ENCODE peak calls at places on chromosomes 3 and 15, in six cellular contexts. One of them, this sample, is unnamed. For H3K4me1, the result is how much of the 10 kb centered on the place peaks cover.

GRCh38 chr3:29324180-29324651 is 43.3 kb downstream of the RBMS3 start:
- DNase-seq in endothelial cell of umbilical vein: peak
- DNase-seq in body of pancreas: peak
- DNase-seq in A549: peak
- DNase-seq in stomach: peak
- DNase-seq in uterus: peak
- DNase-seq in this sample: no peak

GRCh38 chr3:29370451-29371420 is 89.9 kb downstream of the RBMS3 start:
- DNase-seq in endothelial cell of umbilical vein: no peak
- DNase-seq in body of pancreas: no peak
- DNase-seq in A549: no peak
- DNase-seq in stomach: no peak
- DNase-seq in uterus: no peak
- DNase-seq in this sample: no peak

GRCh38 chr3:27500051-27500450 is 15.9 kb upstream of the SLC4A7 start:
- DNase-seq in endothelial cell of umbilical vein: no peak
- DNase-seq in body of pancreas: no peak
- DNase-seq in A549: no peak
- DNase-seq in stomach: no peak
- DNase-seq in uterus: no peak
- DNase-seq in this sample: no peak

GRCh38 chr3:71101581-71101980 is 481.9 kb downstream of the FOXP1 start:
- DNase-seq in endothelial cell of umbilical vein: peak
- DNase-seq in body of pancreas: no peak
- DNase-seq in A549: no peak
- DNase-seq in stomach: no peak
- DNase-seq in uterus: no peak
- DNase-seq in this sample: no peak

GRCh38 chr15:69703495-69704187 is 251.0 kb downstream of the RPLP1 start:
- DNase-seq in endothelial cell of umbilical vein: peak
- DNase-seq in body of pancreas: no peak
- DNase-seq in A549: no peak
- DNase-seq in stomach: no peak
- DNase-seq in uterus: peak
- DNase-seq in this sample: no peak

GRCh38 chr3:4351164-4351855 is 48.1 kb downstream of the SETMAR start:
- DNase-seq in endothelial cell of umbilical vein: peak
- DNase-seq in body of pancreas: no peak
- DNase-seq in A549: no peak
- DNase-seq in stomach: no peak
- DNase-seq in uterus: no peak
- DNase-seq in this sample: no peak

GRCh38 chr15:98518823-98519561 is 129.3 kb upstream of the IGF1R start:
- DNase-seq in endothelial cell of umbilical vein: peak
- DNase-seq in body of pancreas: peak
- DNase-seq in A549: peak
- DNase-seq in stomach: peak
- DNase-seq in uterus: peak
- DNase-seq in this sample: no peak

GRCh38 chr3:150739877-150740645 is 22.9 kb downstream of the SIAH2 start:
- DNase-seq in endothelial cell of umbilical vein: no peak
- DNase-seq in body of pancreas: no peak
- DNase-seq in A549: no peak
- DNase-seq in stomach: no peak
- DNase-seq in uterus: no peak
- DNase-seq in this sample: no peak

GRCh38 chr15:88638626-88639372 is at the start of gene ISG20:
- DNase-seq in endothelial cell of umbilical vein: peak
- DNase-seq in body of pancreas: peak
- DNase-seq in A549: peak
- DNase-seq in stomach: peak
- DNase-seq in uterus: peak
- DNase-seq in this sample: peak

GRCh38 chr3:159824341-159824740 is 164.3 kb upstream of the IL12A start:
- DNase-seq in endothelial cell of umbilical vein: peak
- DNase-seq in body of pancreas: no peak
- DNase-seq in A549: peak
- DNase-seq in stomach: no peak
- DNase-seq in uterus: no peak
- DNase-seq in this sample: no peak

GRCh38 chr15:40930430-40931299 is 1.5 kb downstream of the DLL4 start:
- DNase-seq in endothelial cell of umbilical vein: peak
- DNase-seq in body of pancreas: no peak
- DNase-seq in A549: no peak
- DNase-seq in stomach: no peak
- DNase-seq in uterus: peak
- DNase-seq in this sample: peak

GRCh38 chr3:147407495-147408179 is 1.3 kb upstream of the ZIC4 start:
- DNase-seq in endothelial cell of umbilical vein: no peak
- DNase-seq in body of pancreas: no peak
- DNase-seq in A549: no peak
- DNase-seq in stomach: no peak
- DNase-seq in uterus: no peak
- DNase-seq in this sample: no peak

GRCh38 chr3:138875754-138876664 is 41.3 kb upstream of the PIK3CB start:
- DNase-seq in endothelial cell of umbilical vein: peak
- DNase-seq in body of pancreas: no peak
- DNase-seq in A549: no peak
- DNase-seq in stomach: no peak
- DNase-seq in uterus: no peak
- DNase-seq in this sample: no peak

GRCh38 chr3:150267288-150267687 is 140.8 kb upstream of the TSC22D2 start:
- DNase-seq in endothelial cell of umbilical vein: no peak
- DNase-seq in body of pancreas: no peak
- DNase-seq in A549: no peak
- DNase-seq in stomach: no peak
- DNase-seq in uterus: no peak
- DNase-seq in this sample: no peak

GRCh38 chr3:80079886-80080285 is 312.1 kb upstream of the ROBO1 start:
- DNase-seq in endothelial cell of umbilical vein: no peak
- DNase-seq in body of pancreas: no peak
- DNase-seq in A549: no peak
- DNase-seq in stomach: no peak
- DNase-seq in uterus: no peak
- DNase-seq in this sample: no peak

GRCh38 chr3:53513556-53514190 is 19.3 kb downstream of the CACNA1D start:
- DNase-seq in endothelial cell of umbilical vein: no peak
- DNase-seq in body of pancreas: no peak
- DNase-seq in A549: no peak
- DNase-seq in stomach: no peak
- DNase-seq in uterus: no peak
- DNase-seq in this sample: no peak

GRCh38 chr3:151168269-151169094 is 34.5 kb downstream of the GPR171 start:
- DNase-seq in endothelial cell of umbilical vein: peak
- DNase-seq in body of pancreas: peak
- DNase-seq in A549: peak
- DNase-seq in stomach: peak
- DNase-seq in uterus: peak
- DNase-seq in this sample: peak

GRCh38 chr3:66819993-66820501 is 178.1 kb upstream of the KBTBD8 start:
- DNase-seq in endothelial cell of umbilical vein: no peak
- DNase-seq in body of pancreas: no peak
- DNase-seq in A549: no peak
- DNase-seq in stomach: no peak
- DNase-seq in uterus: no peak
- DNase-seq in this sample: no peak

GRCh38 chr3:141469712-141470111 is 17.1 kb upstream of the RASA2 start:
- DNase-seq in endothelial cell of umbilical vein: no peak
- DNase-seq in body of pancreas: no peak
- DNase-seq in A549: no peak
- DNase-seq in stomach: no peak
- DNase-seq in uterus: no peak
- DNase-seq in this sample: no peak

GRCh38 chr15:38226867-38227266 is 25.8 kb upstream of the SPRED1 start:
- DNase-seq in endothelial cell of umbilical vein: peak
- DNase-seq in body of pancreas: peak
- DNase-seq in A549: peak
- DNase-seq in stomach: peak
- DNase-seq in uterus: no peak
- DNase-seq in this sample: peak

GRCh38 chr15:59232476-59232875 is 25.8 kb downstream of the LDHAL6B start:
- DNase-seq in endothelial cell of umbilical vein: peak
- DNase-seq in body of pancreas: no peak
- DNase-seq in A549: no peak
- DNase-seq in stomach: no peak
- DNase-seq in uterus: no peak
- DNase-seq in this sample: no peak

GRCh38 chr3:124268355-124268754 is 276.4 kb upstream of the ROPN1 start:
- DNase-seq in endothelial cell of umbilical vein: no peak
- DNase-seq in body of pancreas: no peak
- DNase-seq in A549: no peak
- DNase-seq in stomach: no peak
- DNase-seq in uterus: no peak
- DNase-seq in this sample: no peak
- H3K4me1 ChIP-seq in endothelial cell of umbilical vein: under half
- H3K4me1 ChIP-seq in body of pancreas: under half
- H3K4me1 ChIP-seq in A549: under half
- H3K4me1 ChIP-seq in stomach: under half
- H3K4me1 ChIP-seq in uterus: under half
- H3K4me1 ChIP-seq in this sample: under half

GRCh38 chr3:125148016-125148812 is 64.3 kb downstream of the SLC12A8 start:
- DNase-seq in endothelial cell of umbilical vein: no peak
- DNase-seq in body of pancreas: no peak
- DNase-seq in A549: no peak
- DNase-seq in stomach: no peak
- DNase-seq in uterus: no peak
- DNase-seq in this sample: no peak

GRCh38 chr3:125148836-125149235 is 63.7 kb downstream of the SLC12A8 start:
- DNase-seq in endothelial cell of umbilical vein: no peak
- DNase-seq in body of pancreas: no peak
- DNase-seq in A549: no peak
- DNase-seq in stomach: no peak
- DNase-seq in uterus: no peak
- DNase-seq in this sample: no peak

GRCh38 chr3:125147491-125147820 is 65.1 kb downstream of the SLC12A8 start:
- DNase-seq in endothelial cell of umbilical vein: peak
- DNase-seq in body of pancreas: no peak
- DNase-seq in A549: no peak
- DNase-seq in stomach: no peak
- DNase-seq in uterus: no peak
- DNase-seq in this sample: no peak

GRCh38 chr3:125145751-125146475 is 66.6 kb downstream of the SLC12A8 start:
- DNase-seq in endothelial cell of umbilical vein: no peak
- DNase-seq in body of pancreas: no peak
- DNase-seq in A549: no peak
- DNase-seq in stomach: no peak
- DNase-seq in uterus: no peak
- DNase-seq in this sample: no peak

GRCh38 chr3:125146601-125147490 is 65.7 kb downstream of the SLC12A8 start:
- DNase-seq in endothelial cell of umbilical vein: no peak
- DNase-seq in body of pancreas: no peak
- DNase-seq in A549: no peak
- DNase-seq in stomach: no peak
- DNase-seq in uterus: no peak
- DNase-seq in this sample: no peak
- TF ChIP-seq POLR2A in endothelial cell of umbilical vein: no peak
- TF ChIP-seq POLR2A in body of pancreas: no peak
- TF ChIP-seq POLR2A in A549: no peak
- TF ChIP-seq POLR2A in stomach: no peak
- TF ChIP-seq POLR2A in uterus: no peak
- TF ChIP-seq POLR2A in this sample: no peak

GRCh38 chr3:146163584-146163983 is 2.6 kb upstream of the PLOD2 start:
- DNase-seq in endothelial cell of umbilical vein: peak
- DNase-seq in body of pancreas: no peak
- DNase-seq in A549: peak
- DNase-seq in stomach: no peak
- DNase-seq in uterus: no peak
- DNase-seq in this sample: no peak
- TF ChIP-seq CTCF in endothelial cell of umbilical vein: no peak
- TF ChIP-seq CTCF in body of pancreas: no peak
- TF ChIP-seq CTCF in A549: no peak
- TF ChIP-seq CTCF in stomach: peak
- TF ChIP-seq CTCF in uterus: no peak
- TF ChIP-seq CTCF in this sample: no peak

GRCh38 chr15:78046796-78047341 is 30.6 kb downstream of the TBC1D2B start:
- DNase-seq in endothelial cell of umbilical vein: no peak
- DNase-seq in body of pancreas: no peak
- DNase-seq in A549: no peak
- DNase-seq in stomach: peak
- DNase-seq in uterus: no peak
- DNase-seq in this sample: no peak
- H3K4me1 ChIP-seq in endothelial cell of umbilical vein: under half
- H3K4me1 ChIP-seq in body of pancreas: under half
- H3K4me1 ChIP-seq in A549: under half
- H3K4me1 ChIP-seq in stomach: half or more
- H3K4me1 ChIP-seq in uterus: under half
- H3K4me1 ChIP-seq in this sample: under half

GRCh38 chr15:93070136-93070535 is 18.9 kb downstream of the RGMA start:
- DNase-seq in endothelial cell of umbilical vein: no peak
- DNase-seq in body of pancreas: no peak
- DNase-seq in A549: no peak
- DNase-seq in stomach: no peak
- DNase-seq in uterus: no peak
- DNase-seq in this sample: no peak

GRCh38 chr15:93070901-93071300 is 18.1 kb downstream of the RGMA start:
- DNase-seq in endothelial cell of umbilical vein: no peak
- DNase-seq in body of pancreas: no peak
- DNase-seq in A549: no peak
- DNase-seq in stomach: no peak
- DNase-seq in uterus: no peak
- DNase-seq in this sample: no peak

GRCh38 chr15:93072011-93072410 is 17.0 kb downstream of the RGMA start:
- DNase-seq in endothelial cell of umbilical vein: no peak
- DNase-seq in body of pancreas: no peak
- DNase-seq in A549: no peak
- DNase-seq in stomach: no peak
- DNase-seq in uterus: no peak
- DNase-seq in this sample: no peak

GRCh38 chr15:93072440-93073394 is 16.3 kb downstream of the RGMA start:
- DNase-seq in endothelial cell of umbilical vein: peak
- DNase-seq in body of pancreas: peak
- DNase-seq in A549: peak
- DNase-seq in stomach: peak
- DNase-seq in uterus: peak
- DNase-seq in this sample: no peak

GRCh38 chr15:93071469-93071891 is 17.5 kb downstream of the RGMA start:
- DNase-seq in endothelial cell of umbilical vein: no peak
- DNase-seq in body of pancreas: no peak
- DNase-seq in A549: no peak
- DNase-seq in stomach: no peak
- DNase-seq in uterus: no peak
- DNase-seq in this sample: no peak
- TF ChIP-seq POLR2A in endothelial cell of umbilical vein: no peak
- TF ChIP-seq POLR2A in body of pancreas: no peak
- TF ChIP-seq POLR2A in A549: no peak
- TF ChIP-seq POLR2A in stomach: no peak
- TF ChIP-seq POLR2A in uterus: no peak
- TF ChIP-seq POLR2A in this sample: no peak